ENCODE peak calls at places on chromosomes 3 and 15, in nine cellular contexts. B, T, Z, Q, F, D, M, J and X are unnamed samples.

GRCh38 chr3:177810162-177810623 is 612.9 kb upstream of the TBL1XR1 start:
- DNase-seq in B (peak; percentile 79), T (no peak), Z (no peak), Q (no peak), F (no peak), D (no peak), M (no peak), J (no peak), X (no peak)

GRCh38 chr3:76345878-76346277 is 560.5 kb upstream of the ZNF717 start:
- DNase-seq in B (no peak), T (no peak), Z (no peak), Q (no peak), F (no peak), D (no peak), M (no peak), J (no peak), X (no peak)

GRCh38 chr3:1172642-1173041 is 79.8 kb downstream of the CNTN6 start:
- DNase-seq in B (no peak), T (no peak), Z (no peak), Q (no peak), F (no peak), D (no peak), M (no peak), J (no peak), X (no peak)

GRCh38 chr3:190601597-190601996 is 87.7 kb downstream of the IL1RAP start:
- DNase-seq in B (no peak), T (no peak), Z (peak; percentile 34), Q (no peak), F (no peak), D (no peak), M (no peak), J (no peak), X (no peak)

GRCh38 chr3:30259730-30260129 is 346.7 kb upstream of the TGFBR2 start:
- DNase-seq in B (no peak), T (no peak), Z (no peak), Q (no peak), F (no peak), D (no peak), M (no peak), J (no peak), X (no peak)

GRCh38 chr15:69060041-69060481 is 45.6 kb downstream of the NOX5 start:
- DNase-seq in B (no peak), T (peak; percentile 57), Z (peak; percentile 69), Q (no peak), F (no peak), D (peak; percentile 43), M (no peak), J (no peak), X (no peak)

GRCh38 chr3:101310580-101311375 is 9.6 kb downstream of the IMPG2 start:
- DNase-seq in B (peak; percentile 61), T (no peak), Z (no peak), Q (no peak), F (no peak), D (no peak), M (no peak), J (no peak), X (no peak)

GRCh38 chr15:59229453-59229852 is 22.8 kb downstream of the LDHAL6B start:
- DNase-seq in B (no peak), T (no peak), Z (no peak), Q (no peak), F (no peak), D (no peak), M (no peak), J (no peak), X (no peak)

GRCh38 chr15:29888651-29889050 is 66.4 kb upstream of the TJP1 start:
- DNase-seq in B (peak; percentile 81), T (no peak), Z (no peak), Q (no peak), F (no peak), D (no peak), M (no peak), J (no peak), X (no peak)

GRCh38 chr3:14113964-14114667 is 10.6 kb downstream of the CHCHD4 start:
- DNase-seq in B (no peak), T (no peak), Z (no peak), Q (no peak), F (no peak), D (no peak), M (no peak), J (no peak), X (no peak)
- TF ChIP-seq CTCF in B (no peak), T (no peak), Z (peak; percentile 18), Q (no peak), F (no peak), D (peak; percentile 58), M (peak; percentile 57), J (no peak), X (peak; percentile 67)

GRCh38 chr15:63258658-63259057 is 18.7 kb upstream of the APH1B start:
- DNase-seq in B (no peak), T (no peak), Z (no peak), Q (no peak), F (no peak), D (no peak), M (no peak), J (no peak), X (no peak)
- TF ChIP-seq CTCF in B (no peak), T (no peak), Z (no peak), Q (no peak), F (no peak), D (no peak), M (no peak), J (no peak), X (no peak)

GRCh38 chr3:11363732-11364131 is 91.5 kb downstream of the ATG7 start:
- DNase-seq in B (no peak), T (no peak), Z (no peak), Q (no peak), F (no peak), D (no peak), M (no peak), J (no peak), X (no peak)
- TF ChIP-seq CTCF in B (no peak), T (no peak), Z (no peak), Q (no peak), F (no peak), D (no peak), M (no peak), J (no peak), X (no peak)

DNA sequence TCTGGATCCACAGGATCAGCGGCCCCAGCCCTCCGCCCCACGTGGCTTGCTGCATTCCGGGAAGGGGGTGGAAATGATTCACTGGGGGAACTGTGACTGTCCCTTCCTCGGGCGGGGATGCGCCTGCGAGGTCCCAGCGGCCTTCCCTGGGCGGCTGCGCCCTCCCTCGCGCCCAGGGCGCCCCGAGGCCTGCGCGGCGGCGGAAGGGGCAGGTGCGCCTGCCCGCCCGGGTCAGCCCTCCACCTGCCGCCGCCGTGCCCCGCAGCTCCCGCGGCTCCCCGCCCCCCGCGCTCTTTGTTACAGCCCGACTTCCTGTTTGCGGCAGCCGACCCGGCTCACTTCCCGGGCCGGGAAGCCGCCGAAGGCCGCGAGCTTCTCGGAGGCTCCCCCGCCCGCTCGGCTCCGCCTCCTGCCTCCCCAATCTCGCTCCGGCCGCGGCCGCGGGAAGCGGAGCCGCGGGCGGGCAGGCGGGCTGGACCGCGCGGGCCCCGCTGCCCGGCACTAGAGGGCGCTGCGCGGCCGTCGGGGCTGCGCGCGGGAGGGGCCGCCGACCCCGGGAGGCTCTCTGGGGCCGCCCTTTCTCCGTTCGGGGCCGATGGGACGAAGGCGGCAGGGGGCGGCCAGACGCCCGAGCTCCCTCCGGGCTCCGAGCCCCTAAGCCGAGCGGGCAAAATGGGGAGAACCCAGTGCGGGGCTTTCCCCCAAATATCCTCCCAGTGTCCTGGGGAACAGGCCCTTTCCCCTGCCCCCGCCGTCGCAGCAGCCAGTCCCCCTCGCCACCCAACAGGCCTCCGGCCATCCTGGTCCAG is 11.5 kb upstream of the CHAC1 start:
- DNase-seq in B (peak; percentile 36), T (peak; percentile 80), Z (peak; percentile 81), Q (peak; percentile 93), F (peak; percentile 85), D (peak; percentile 81), M (no peak), J (peak; percentile 24), X (no peak)
- TF ChIP-seq CTCF in B (peak; percentile 29), T (peak; percentile 51), Z (peak; percentile 79), Q (peak; percentile 47), F (peak; percentile 95), D (peak; percentile 68), M (peak; percentile 79), J (no peak), X (peak; percentile 82)

DNA sequence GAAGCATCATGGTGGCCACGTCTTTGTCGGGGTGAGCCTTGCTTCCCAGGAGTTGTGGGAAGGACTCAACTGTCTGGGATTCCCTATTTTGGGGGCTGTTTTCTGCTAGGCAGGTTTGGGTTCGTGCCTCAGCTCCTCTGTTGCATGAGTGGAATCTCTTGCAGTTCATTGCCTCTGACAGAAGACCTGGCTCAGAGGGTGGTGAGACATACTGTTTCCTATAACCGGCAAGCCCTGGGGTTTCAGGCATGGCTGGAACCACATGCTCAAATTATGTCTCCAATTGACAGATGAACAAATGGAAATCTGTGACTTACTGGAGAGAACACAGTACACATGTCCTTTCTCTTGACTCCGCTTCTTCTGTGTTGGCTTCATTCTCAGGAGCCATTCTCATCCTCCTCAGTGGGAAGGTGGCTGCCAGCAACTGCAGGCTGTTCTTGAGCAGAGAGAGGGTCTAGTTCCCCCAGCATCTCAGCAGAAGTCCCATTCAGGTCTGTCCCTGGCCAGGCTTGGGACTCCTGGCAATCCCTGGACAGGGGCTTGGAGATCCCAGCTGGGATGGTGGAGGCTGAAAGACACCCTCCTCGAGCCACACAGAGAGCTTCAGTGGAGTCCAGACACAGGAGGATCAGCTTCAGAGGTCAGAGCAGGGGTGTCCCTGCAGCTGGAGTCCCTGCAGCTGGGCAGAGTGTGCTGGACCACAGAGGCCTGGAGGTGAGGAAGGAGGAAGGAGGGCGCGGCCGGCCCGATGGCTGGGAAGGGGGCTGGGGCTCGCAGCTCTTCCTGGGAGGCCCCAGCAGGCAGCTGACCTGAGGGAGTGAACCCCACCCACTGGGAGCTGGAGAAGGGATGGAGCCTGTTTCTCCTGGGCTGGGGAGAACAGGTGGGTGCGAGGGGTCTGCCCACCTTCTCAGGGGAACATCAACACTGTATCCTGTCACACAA is 97.6 kb downstream of the LSM3 start:
- DNase-seq in B (no peak), T (no peak), Z (no peak), Q (no peak), F (no peak), D (no peak), M (no peak), J (no peak), X (no peak)
- TF ChIP-seq CTCF in B (no peak), T (no peak), Z (no peak), Q (no peak), F (no peak), D (no peak), M (no peak), J (no peak), X (no peak)

DNA sequence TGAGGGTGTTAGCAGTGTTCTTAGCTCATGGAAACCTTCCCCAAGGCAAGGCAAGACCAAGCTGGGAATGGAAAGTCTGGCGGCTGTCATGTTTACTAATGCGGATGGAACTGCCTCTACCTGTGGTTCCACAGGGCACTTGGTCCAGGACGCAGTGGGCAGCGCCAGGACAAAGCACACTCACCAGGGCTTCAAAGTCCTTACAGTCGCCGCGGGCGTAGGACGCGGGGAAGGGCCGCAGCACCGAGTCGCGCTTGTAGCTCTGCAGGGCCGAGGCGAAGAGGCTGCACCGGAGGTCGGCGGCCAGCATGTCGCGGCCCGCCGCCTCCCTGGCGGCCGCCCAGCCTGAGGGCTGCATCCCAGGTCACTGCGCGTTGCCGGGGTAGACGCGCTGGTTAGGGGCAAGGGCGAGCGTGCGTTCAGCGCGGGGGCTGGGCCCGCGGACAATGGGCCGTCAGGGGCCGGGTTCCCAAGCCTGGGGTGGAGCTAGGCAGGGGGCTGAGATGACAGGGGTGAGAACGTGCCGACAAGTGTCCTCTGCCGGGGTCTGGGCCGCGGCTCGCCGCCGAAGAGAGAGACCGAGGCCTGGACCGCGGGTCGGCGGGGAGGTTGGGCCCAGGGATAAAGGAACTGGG is 497 bp downstream of the PARP16 start:
- DNase-seq in B (peak; percentile 18), T (peak; percentile 51), Z (no peak), Q (no peak), F (peak; percentile 74), D (no peak), M (peak; percentile 75), J (no peak), X (no peak)
- TF ChIP-seq CTCF in B (no peak), T (no peak), Z (no peak), Q (no peak), F (no peak), D (no peak), M (no peak), J (no peak), X (no peak)